ENCODE peak calls at places on chromosomes 3 and 15, in four cellular contexts. Q is BJ, H is cardiac fibroblast, V is fibroblast of mammary gland. G is an unnamed sample.

GRCh38 chr3:196064006-196064405 is 17.9 kb downstream of the TFRC start:
- DNase-seq in Q (no peak), H (no peak), V (no peak), G (no peak)

GRCh38 chr3:185537369-185537970 is 14.9 kb downstream of the LIPH start:
- DNase-seq in Q (peak), H (peak), V (peak), G (no peak)

GRCh38 chr3:85433334-85433733 is 474.5 kb downstream of the CADM2 start:
- DNase-seq in Q (no peak), H (no peak), V (no peak), G (no peak)

GRCh38 chr3:36648241-36649034 is 115.9 kb downstream of the DCLK3 start:
- DNase-seq in Q (peak), H (peak), V (peak), G (no peak)

GRCh38 chr3:110318108-110318507 is 753.5 kb upstream of the NECTIN3 start:
- DNase-seq in Q (no peak), H (peak), V (peak), G (no peak)

GRCh38 chr3:141434255-141434654 is 52.6 kb upstream of the RASA2 start:
- DNase-seq in Q (no peak), H (no peak), V (no peak), G (no peak)

GRCh38 chr3:73685061-73685460 is 60.3 kb upstream of the PDZRN3 start:
- DNase-seq in Q (no peak), H (no peak), V (no peak), G (no peak)

GRCh38 chr15:52745326-52746161 is 44.6 kb downstream of the ONECUT1 start:
- DNase-seq in Q (no peak), H (no peak), V (no peak), G (no peak)

GRCh38 chr3:157581331-157581730 is 78.1 kb upstream of the VEPH1 start:
- DNase-seq in Q (no peak), H (no peak), V (peak), G (no peak)

GRCh38 chr15:51888593-51889195 is 59.2 kb downstream of the TMOD3 start:
- DNase-seq in Q (no peak), H (peak), V (peak), G (no peak)

GRCh38 chr3:186440850-186441249 is 78.8 kb upstream of the DGKG start:
- DNase-seq in Q (no peak), H (no peak), V (no peak), G (no peak)

GRCh38 chr15:80834906-80835305 is 55.7 kb downstream of the CEMIP start:
- DNase-seq in Q (no peak), H (no peak), V (no peak), G (no peak)

GRCh38 chr3:47456984-47457383 is 18.8 kb downstream of the SCAP start:
- DNase-seq in Q (no peak), H (no peak), V (no peak), G (no peak)

GRCh38 chr15:51181221-51181620 is 86.5 kb upstream of the TNFAIP8L3 start:
- DNase-seq in Q (no peak), H (no peak), V (no peak), G (no peak)

GRCh38 chr15:69782155-69782658 is 315.5 kb downstream of the TLE3 start:
- DNase-seq in Q (no peak), H (no peak), V (no peak), G (no peak)

GRCh38 chr15:72063186-72063585 is 54.8 kb downstream of the MYO9A start:
- DNase-seq in Q (no peak), H (no peak), V (peak), G (no peak)

GRCh38 chr3:151501905-151502615 is 41.2 kb upstream of the IGSF10 start:
- DNase-seq in Q (no peak), H (peak), V (peak), G (no peak)

GRCh38 chr3:76661527-76662250 is 378.2 kb upstream of the ROBO2 start:
- DNase-seq in Q (no peak), H (no peak), V (no peak), G (no peak)

GRCh38 chr3:62319570-62320243 is 53.6 kb downstream of the FEZF2 start:
- DNase-seq in Q (no peak), H (no peak), V (no peak), G (no peak)

GRCh38 chr3:134377896-134378295 is 3.6 kb upstream of the AMOTL2 start:
- DNase-seq in Q (no peak), H (no peak), V (no peak), G (no peak)

GRCh38 chr3:134378818-134379217 is 4.6 kb upstream of the AMOTL2 start:
- DNase-seq in Q (no peak), H (no peak), V (no peak), G (no peak)

GRCh38 chr3:134380249-134380648 is 6.0 kb upstream of the AMOTL2 start:
- DNase-seq in Q (no peak), H (no peak), V (no peak), G (no peak)

GRCh38 chr3:134376786-134377431 is 2.7 kb upstream of the AMOTL2 start:
- DNase-seq in Q (no peak), H (no peak), V (no peak), G (no peak)

DNA sequence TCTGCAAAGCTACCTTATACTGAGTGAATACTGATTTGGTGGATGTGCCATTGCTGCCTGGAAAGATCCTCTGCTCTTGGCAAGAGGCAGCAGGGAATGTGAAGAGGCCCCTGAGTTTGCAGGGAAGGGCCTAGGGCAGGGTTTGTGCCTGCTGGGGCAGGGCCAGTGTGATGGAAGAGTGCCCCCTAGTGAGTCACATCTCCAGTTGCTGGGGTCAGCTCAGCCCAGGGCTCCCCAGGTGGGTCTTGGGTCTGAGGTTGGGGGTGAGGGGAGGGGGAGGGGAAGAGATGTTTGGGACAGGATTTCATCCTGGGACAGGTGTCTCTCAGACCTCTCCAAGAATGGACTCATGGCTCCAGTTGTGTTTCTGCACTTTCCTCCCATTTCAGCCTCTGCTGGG is 4.1 kb upstream of the AMOTL2 start:
- DNase-seq in Q (no peak), H (peak), V (peak), G (no peak)
- TF ChIP-seq CTCF in Q (peak), H (peak), V (peak), G (no peak)

GRCh38 chr3:31858439-31858838 is 122.6 kb downstream of the OSBPL10 start:
- DNase-seq in Q (no peak), H (no peak), V (peak), G (no peak)
- TF ChIP-seq CTCF in Q (no peak), H (no peak), V (no peak), G (no peak)

DNA sequence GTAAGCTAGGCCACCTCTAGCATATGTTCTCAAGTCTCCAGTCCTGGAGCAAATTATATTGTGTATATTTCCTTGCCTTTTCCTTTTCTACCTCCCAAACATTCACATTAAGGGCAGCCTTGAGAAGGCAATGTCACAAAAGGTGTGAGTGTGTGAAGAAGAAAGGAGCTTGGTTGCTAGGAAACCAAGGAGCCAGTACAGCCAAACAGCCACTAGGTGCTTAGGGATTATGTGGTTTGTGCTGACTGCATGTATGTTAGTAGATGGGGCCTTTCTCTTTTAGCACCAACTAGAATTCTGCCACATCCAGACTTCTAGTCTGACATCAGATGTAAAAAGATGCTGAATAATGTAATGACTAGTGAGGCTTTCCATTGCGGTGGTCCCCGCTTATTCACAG is 118.8 kb upstream of the DAZL start:
- DNase-seq in Q (no peak), H (peak), V (peak), G (no peak)
- TF ChIP-seq CTCF in Q (peak), H (peak), V (peak), G (no peak)

DNA sequence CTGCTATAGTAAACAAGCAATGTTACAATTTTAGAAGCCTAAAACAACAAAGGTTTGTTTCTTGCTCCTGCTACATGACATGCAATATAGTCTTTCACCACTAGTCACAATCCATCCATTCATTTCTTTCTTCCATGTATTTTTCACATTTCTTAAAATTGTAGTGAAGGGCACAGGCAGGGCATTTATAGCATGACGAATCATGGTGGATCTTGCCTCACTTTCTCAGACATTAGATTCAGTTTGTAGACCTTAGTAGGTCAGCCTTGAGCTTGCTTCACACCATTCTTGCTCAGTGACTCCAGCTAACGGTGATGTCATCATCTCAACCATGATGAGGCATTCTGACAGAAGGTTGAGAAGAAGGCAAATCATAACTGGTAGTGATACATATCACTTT is 546.8 kb downstream of the TBL1XR1 start:
- DNase-seq in Q (no peak), H (no peak), V (peak), G (no peak)
- TF ChIP-seq CTCF in Q (peak), H (peak), V (peak), G (peak)

GRCh38 chr15:98611808-98612207 is 36.5 kb upstream of the IGF1R start:
- DNase-seq in Q (no peak), H (no peak), V (no peak), G (no peak)
- TF ChIP-seq CTCF in Q (no peak), H (no peak), V (no peak), G (no peak)

DNA sequence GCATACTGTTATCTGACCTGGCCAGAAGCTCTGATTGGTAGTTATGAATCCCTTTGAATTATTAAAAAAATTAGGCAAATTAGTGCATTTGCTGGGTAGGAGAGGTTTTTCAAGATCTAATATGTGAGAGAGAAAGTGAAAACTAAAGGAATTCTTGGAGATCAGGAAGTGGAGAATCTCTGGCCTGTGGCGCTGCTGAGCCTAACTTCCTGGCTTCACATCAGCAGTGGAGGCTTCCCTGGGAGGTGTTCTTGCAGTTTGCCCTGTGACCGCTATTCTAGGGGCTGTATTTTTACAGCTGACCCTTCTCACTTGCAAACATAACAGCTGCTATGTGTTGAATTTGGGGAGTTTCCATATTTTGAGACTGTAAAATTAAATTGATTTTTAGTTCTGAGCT is 166.4 kb downstream of the ATG7 start:
- DNase-seq in Q (no peak), H (peak), V (peak), G (no peak)
- TF ChIP-seq CTCF in Q (no peak), H (peak), V (peak), G (no peak)

G was measured in mesothelial cell of epicardium.